ENCODE peak calls at places on chromosomes 4 and X, in six cellular contexts. W is PC-3, A is psoas muscle, B is thoracic aorta, Y is neuronal stem cell, I is Peyer's patch. E is an unnamed sample.

GRCh38 chr4:156261230-156261629 is 307.6 kb upstream of the CTSO start:
- DNase-seq in Y (no peak), A (no peak), W (peak; percentile 58), B (no peak), I (no peak), E (no peak)

GRCh38 chrX:154411322-154411980 is at the start of gene TAFAZZIN:
- DNase-seq in A (peak; percentile 87), B (no peak), I (peak; percentile 84), W (peak; percentile 68), Y (peak; percentile 49), E (peak; percentile 71)

GRCh38 chrX:19347916-19348315 is 4.2 kb downstream of the PDHA1 start:
- DNase-seq in Y (no peak), A (no peak), I (no peak), W (no peak), B (no peak), E (no peak)

GRCh38 chr4:188030401-188030800 is 34.8 kb downstream of the ZFP42 start:
- DNase-seq in W (no peak), Y (no peak), I (no peak), A (no peak), B (no peak), E (no peak)

GRCh38 chr4:139950568-139950967 is 203.4 kb downstream of the MAML3 start:
- DNase-seq in I (no peak), A (no peak), B (no peak), W (no peak), Y (no peak), E (no peak)

GRCh38 chr4:101230806-101231426 is 116.4 kb downstream of the PPP3CA start:
- DNase-seq in B (no peak), I (no peak), W (peak; percentile 7), A (no peak), Y (no peak), E (no peak)

GRCh38 chr4:107548211-107548905 is 171.7 kb downstream of the PAPSS1 start:
- DNase-seq in W (peak; percentile 34), A (no peak), I (no peak), Y (no peak), B (no peak), E (no peak)

GRCh38 chrX:110383414-110383813 is 24.8 kb downstream of the RTL9 start:
- DNase-seq in B (no peak), W (peak; percentile 42), I (no peak), A (no peak), Y (no peak), E (no peak)

GRCh38 chr4:64230709-64231310 is 178.4 kb downstream of the TECRL start:
- DNase-seq in I (no peak), W (peak; percentile 15), B (no peak), Y (peak; percentile 17), A (no peak), E (no peak)

GRCh38 chr4:182768821-182769220 is 148.4 kb downstream of the DCTD start:
- DNase-seq in W (peak; percentile 11), B (no peak), A (no peak), Y (no peak), I (no peak), E (no peak)

GRCh38 chrX:56765816-56766553 is 36.9 kb downstream of the NBDY start:
- DNase-seq in B (no peak), A (no peak), Y (no peak), I (no peak), W (no peak), E (no peak)

GRCh38 chr4:149029056-149029651 is 586.9 kb upstream of the NR3C2 start:
- DNase-seq in I (no peak), Y (no peak), W (peak; percentile 46), A (no peak), B (no peak), E (no peak)

GRCh38 chr4:15482346-15482745 is 12.7 kb downstream of the CC2D2A start:
- DNase-seq in W (no peak), A (no peak), I (no peak), B (no peak), Y (no peak), E (no peak)

GRCh38 chr4:113675731-113676707 is 85.5 kb downstream of the CAMK2D start:
- DNase-seq in Y (no peak), W (peak; percentile 25), I (no peak), A (no peak), B (no peak), E (no peak)

GRCh38 chrX:100264200-100264599 is 145.9 kb downstream of the PCDH19 start:
- DNase-seq in B (no peak), A (no peak), I (no peak), Y (no peak), W (no peak), E (no peak)

GRCh38 chr4:16225681-16225995 is 633 bp downstream of the TAPT1 start:
- DNase-seq in B (no peak), W (peak; percentile 3), Y (no peak), I (no peak), A (no peak), E (no peak)

GRCh38 chrX:17737707-17738001 is 361 bp downstream of the SCML1 start:
- DNase-seq in B (no peak), A (no peak), Y (peak; percentile 6), W (no peak), I (no peak), E (no peak)

GRCh38 chrX:151488677-151489076 is 74.8 kb upstream of the PASD1 start:
- DNase-seq in I (no peak), B (no peak), A (no peak), W (no peak), Y (no peak), E (no peak)

GRCh38 chrX:87572911-87573310 is 55.3 kb downstream of the KLHL4 start:
- DNase-seq in A (no peak), B (no peak), W (peak; percentile 20), I (no peak), Y (no peak), E (no peak)

GRCh38 chrX:65926095-65927019 is 113.5 kb downstream of the VSIG4 start:
- DNase-seq in W (no peak), B (no peak), A (no peak), I (no peak), Y (no peak), E (no peak)

GRCh38 chr4:121041307-121042090 is 30.8 kb downstream of the NDNF start:
- DNase-seq in A (no peak), B (no peak), W (peak; percentile 11), Y (no peak), I (no peak), E (no peak)

GRCh38 chr4:175823015-175823741 is 11.1 kb upstream of the GPM6A start:
- DNase-seq in B (no peak), Y (no peak), I (no peak), W (no peak), A (no peak), E (no peak)

GRCh38 chrX:136204571-136204970 is 46.6 kb downstream of the MAP7D3 start:
- DNase-seq in I (no peak), Y (no peak), W (peak; percentile 83), B (peak; percentile 25), A (peak; percentile 70), E (peak; percentile 64)

GRCh38 chr4:52076731-52077130 is 25.6 kb downstream of the SPATA18 start:
- DNase-seq in W (no peak), A (no peak), I (no peak), Y (peak; percentile 35), B (no peak), E (peak; percentile 4)

GRCh38 chr4:177574446-177574845 is 132.2 kb upstream of the AGA start:
- DNase-seq in B (no peak), I (no peak), Y (no peak), W (peak; percentile 52), A (no peak), E (no peak)

GRCh38 chr4:135508006-135508714 is 1306.6 kb upstream of the PABPC4L start:
- DNase-seq in I (no peak), B (no peak), Y (no peak), W (peak; percentile 89), A (no peak), E (no peak)

GRCh38 chrX:108091878-108092291 is 307 bp downstream of the ATG4A start:
- DNase-seq in W (peak; percentile 21), Y (no peak), B (no peak), A (peak; percentile 62), I (no peak), E (no peak)

GRCh38 chr4:130563185-130563890 is 1467.4 kb downstream of the C4orf33 start:
- DNase-seq in B (no peak), I (no peak), W (peak; percentile 49), A (peak; percentile 53), Y (peak; percentile 52), E (peak; percentile 20)
- H3K4me3 ChIP-seq in B (peak overlapping the region; percentile 49), I (no peak overlapping the region), W (peak overlapping the region; percentile 67), A (peak overlapping the region; percentile 21), Y (no peak overlapping the region), E (no peak overlapping the region)

GRCh38 chrX:38163193-38163592 is 57.5 kb downstream of the SRPX start:
- DNase-seq in B (no peak), Y (no peak), W (no peak), I (no peak), A (no peak), E (no peak)
- H3K27ac ChIP-seq in B (no peak overlapping the region), Y (no peak overlapping the region), W (no peak overlapping the region), I (no peak overlapping the region), A (no peak overlapping the region), E (no peak overlapping the region)

DNA sequence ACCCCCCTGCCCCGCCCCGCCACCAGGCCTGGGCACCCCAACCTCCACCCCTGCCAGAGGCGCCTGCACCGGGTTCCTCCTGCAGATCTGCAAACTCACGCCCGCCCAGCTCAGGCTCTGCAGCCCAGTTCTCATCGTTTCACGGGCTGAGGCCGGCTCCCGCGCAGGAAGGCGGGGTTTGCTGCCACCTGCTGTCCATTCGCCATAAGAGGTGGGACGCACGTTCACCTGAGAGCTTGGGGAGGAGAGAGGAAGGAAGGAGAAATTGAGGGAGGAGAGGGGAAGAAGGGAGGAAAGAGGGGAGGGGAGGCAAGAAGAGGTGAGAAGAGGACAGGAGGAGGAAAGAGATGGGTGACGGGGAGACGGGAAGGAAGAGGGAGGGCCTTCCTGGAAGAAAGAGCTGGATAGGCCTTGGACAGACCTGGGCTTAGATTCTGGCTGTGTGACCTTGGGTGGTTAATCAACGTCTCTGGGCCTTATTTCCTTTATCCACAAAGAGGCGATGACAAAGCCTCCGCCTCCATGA is 114.5 kb downstream of the ADRA2C start:
- DNase-seq in Y (peak; percentile 73), W (peak; percentile 72), I (peak; percentile 80), A (peak; percentile 79), B (no peak), E (peak; percentile 63)
- H3K27me3 ChIP-seq in Y (peaks cover 12% of the 10 kb centered on the region), W (peaks cover 49% of the 10 kb centered on the region), I (no peaks in the 10 kb centered on the region), A (no peaks in the 10 kb centered on the region), B (no peaks in the 10 kb centered on the region), E (peaks cover 56% of the 10 kb centered on the region)

DNA sequence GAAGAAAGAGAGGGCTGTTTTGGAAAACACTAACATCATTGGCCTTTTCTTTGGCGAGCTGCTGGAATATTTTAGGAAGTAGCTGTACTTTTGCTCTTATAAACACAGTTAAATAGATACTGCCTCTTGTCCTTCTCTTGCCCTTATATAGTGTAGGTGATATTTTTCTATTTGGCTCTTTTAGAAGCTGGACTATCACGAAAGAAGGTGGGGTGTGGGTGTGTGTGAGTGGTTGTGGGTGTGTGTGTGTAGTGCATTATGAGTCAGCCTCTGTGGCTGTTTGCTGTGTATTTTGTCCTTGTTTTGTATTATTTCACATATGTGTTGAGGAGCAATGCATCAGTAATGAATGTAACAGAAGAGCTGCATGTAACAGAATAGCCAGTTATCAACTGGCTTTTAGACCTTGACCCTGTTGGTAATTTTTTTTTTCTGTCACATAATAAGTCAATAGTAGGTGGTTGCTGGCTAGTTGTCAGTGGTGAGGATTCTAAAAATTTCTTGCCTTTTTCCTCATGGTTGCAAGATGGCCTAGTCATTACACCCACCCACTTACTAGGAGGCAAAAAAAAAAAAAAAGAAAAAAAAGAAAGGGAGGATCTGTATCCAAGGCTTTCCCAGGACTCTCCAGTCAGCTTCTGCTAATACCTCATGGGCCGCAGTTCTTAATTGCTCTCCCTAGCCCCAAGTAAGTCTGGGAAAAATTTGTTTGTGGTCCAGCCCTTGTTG is 23.8 kb downstream of the ARHGAP10 start:
- DNase-seq in W (no peak), A (no peak), B (no peak), Y (no peak), I (no peak), E (no peak)
- H3K4me3 ChIP-seq in W (no peak overlapping the region), A (no peak overlapping the region), B (peak overlapping the region; percentile 56), Y (no peak overlapping the region), I (no peak overlapping the region), E (no peak overlapping the region)